ENCODE peak calls at places on chromosomes 6 and 20, in four cellular contexts. K, R, C and I are unnamed samples.

GRCh38 chr6:42230320-42231034 is 12.8 kb upstream of the MRPS10 start:
- DNase-seq in K (peak), R (no peak), C (no peak), I (no peak)

GRCh38 chr6:1856381-1856780 is 246.7 kb downstream of the FOXC1 start:
- DNase-seq in K (no peak), R (no peak), C (no peak), I (peak)

GRCh38 chr6:125363360-125364121 is 61.8 kb upstream of the HDDC2 start:
- DNase-seq in K (peak), R (peak), C (peak), I (peak)

GRCh38 chr20:47524385-47524784 is 22.7 kb downstream of the NCOA3 start:
- DNase-seq in K (no peak), R (no peak), C (no peak), I (no peak)

GRCh38 chr6:40353197-40353966 is 233.8 kb downstream of the LRFN2 start:
- DNase-seq in K (peak), R (no peak), C (no peak), I (no peak)

GRCh38 chr6:131488780-131489179 is 84.2 kb upstream of the ARG1 start:
- DNase-seq in K (no peak), R (no peak), C (no peak), I (no peak)

GRCh38 chr6:16982827-16983226 is 119.0 kb upstream of the STMND1 start:
- DNase-seq in K (no peak), R (no peak), C (no peak), I (no peak)

GRCh38 chr6:37638414-37639079 is 59.1 kb downstream of the MDGA1 start:
- DNase-seq in K (no peak), R (no peak), C (no peak), I (peak)

GRCh38 chr20:63453029-63453523 is 19.4 kb downstream of the KCNQ2 start:
- DNase-seq in K (no peak), R (peak), C (no peak), I (no peak)

GRCh38 chr6:11921017-11921438 is 91.1 kb upstream of the HIVEP1 start:
- DNase-seq in K (peak), R (peak), C (no peak), I (peak)

GRCh38 chr6:40352006-40352405 is 235.2 kb downstream of the LRFN2 start:
- DNase-seq in K (no peak), R (no peak), C (no peak), I (peak)

GRCh38 chr6:21856096-21856825 is 262.7 kb downstream of the SOX4 start:
- DNase-seq in K (peak), R (no peak), C (no peak), I (peak)
- H2BK15ac ChIP-seq in K (no peak), R (no peak), C (no peak), I (no peak)

GRCh38 chr6:165383323-165383722 is 73.9 kb upstream of the C6orf118 start:
- DNase-seq in K (no peak), R (no peak), C (no peak), I (no peak)
- H2BK15ac ChIP-seq in K (no peak), R (no peak), C (no peak), I (no peak)

DNA sequence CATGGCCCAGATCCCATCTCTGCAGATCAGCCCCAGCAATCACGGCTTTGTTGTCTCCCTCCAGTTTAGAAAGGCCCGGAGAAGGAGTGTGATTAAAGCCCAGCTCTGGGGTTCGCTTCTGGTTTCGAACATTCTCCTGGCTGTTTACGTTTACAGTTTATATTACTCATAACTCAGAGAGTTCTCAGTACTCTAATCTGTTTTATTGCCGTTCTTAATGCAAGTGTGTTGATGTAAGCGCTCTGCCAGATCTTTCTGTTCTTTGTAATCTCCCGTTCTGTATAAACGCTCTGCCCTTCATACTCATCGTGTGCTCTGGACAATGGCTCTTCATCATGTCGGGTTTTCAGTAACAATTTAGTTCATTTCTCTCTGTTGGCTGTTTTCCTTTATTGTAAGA is 118.0 kb upstream of the PRND start:
- DNase-seq in K (no peak), R (no peak), C (no peak), I (peak)
- H2BK15ac ChIP-seq in K (no peak), R (no peak), C (no peak), I (no peak)

DNA sequence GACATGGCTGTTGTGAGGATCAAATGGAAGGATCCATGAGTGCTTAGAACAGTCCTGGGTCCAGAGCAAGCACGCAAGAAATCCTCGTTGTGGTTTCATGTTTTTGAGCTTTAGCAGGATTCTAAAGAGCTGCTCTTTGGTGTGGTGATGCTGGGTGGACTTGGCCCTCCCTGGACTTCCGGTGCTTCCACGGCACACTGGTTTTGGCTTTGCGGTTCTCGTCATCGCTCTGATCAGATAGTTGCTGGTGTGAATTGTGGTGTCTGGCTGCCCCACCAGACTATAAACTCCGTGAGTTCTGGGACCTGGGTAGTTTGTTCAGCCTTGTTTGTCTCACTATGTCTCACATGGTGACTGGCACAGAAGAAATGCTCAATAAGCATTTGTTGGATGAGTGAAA is 3.3 kb downstream of the HNF4A start:
- DNase-seq in K (no peak), R (no peak), C (no peak), I (no peak)
- H2BK15ac ChIP-seq in K (no peak), R (no peak), C (no peak), I (no peak)